ENCODE peak calls at places on chromosome 19, in five cellular contexts. C is amniotic epithelial cell, Q is AG08396, U is ascending aorta, V is kidney glomerular epithelial cell. N is an unnamed sample.

GRCh38 chr19:17332677-17333581 is 1.7 kb downstream of the ANO8 start:
- DNase-seq in C (peak), Q (peak), U (no peak), V (no peak), N (peak)

GRCh38 chr19:30144794-30145193 is 202.8 kb downstream of the URI1 start:
- DNase-seq in C (no peak), Q (no peak), U (no peak), V (no peak), N (no peak)

GRCh38 chr19:50912102-50912599 is 956 bp upstream of the KLK4 start:
- DNase-seq in C (no peak), Q (no peak), U (no peak), V (no peak), N (no peak)

GRCh38 chr19:4373601-4374441 is 26.5 kb downstream of the SH3GL1 start:
- DNase-seq in C (no peak), Q (no peak), U (peak), V (no peak), N (no peak)

GRCh38 chr19:20513179-20513934 is 52.2 kb downstream of the ZNF737 start:
- DNase-seq in C (no peak), Q (no peak), U (no peak), V (no peak), N (no peak)

GRCh38 chr19:16117594-16118033 is 5.9 kb downstream of the RAB8A start:
- DNase-seq in C (no peak), Q (no peak), U (no peak), V (no peak), N (no peak)

GRCh38 chr19:19146000-19146608 is 7.8 kb upstream of the TMEM161A start:
- DNase-seq in C (peak), Q (peak), U (peak), V (no peak), N (peak)

GRCh38 chr19:49677232-49677881 is at the start of gene PRMT1:
- DNase-seq in C (no peak), Q (peak), U (no peak), V (peak), N (no peak)

GRCh38 chr19:11247391-11247790 is 8.0 kb downstream of the ANGPTL8 start:
- DNase-seq in C (no peak), Q (no peak), U (no peak), V (no peak), N (no peak)

GRCh38 chr19:29694669-29695627 is 20.1 kb downstream of the C19orf12 start:
- DNase-seq in C (peak), Q (peak), U (peak), V (peak), N (peak)

GRCh38 chr19:32258167-32258566 is 87.2 kb upstream of the ZNF507 start:
- DNase-seq in C (no peak), Q (no peak), U (no peak), V (no peak), N (no peak)

GRCh38 chr19:37304190-37304883 is 66.6 kb upstream of the ZNF527 start:
- DNase-seq in C (no peak), Q (peak), U (no peak), V (no peak), N (no peak)

GRCh38 chr19:934197-934840 is 8.5 kb downstream of the ARID3A start:
- DNase-seq in C (no peak), Q (no peak), U (no peak), V (no peak), N (no peak)

GRCh38 chr19:50933640-50934039 is 19.2 kb downstream of the KLK5 start:
- DNase-seq in C (no peak), Q (no peak), U (no peak), V (no peak), N (no peak)

GRCh38 chr19:16442386-16443276 is 29.1 kb downstream of the EPS15L1 start:
- DNase-seq in C (no peak), Q (no peak), U (no peak), V (no peak), N (no peak)

GRCh38 chr19:2611483-2612464 is 90.7 kb downstream of the GNG7 start:
- DNase-seq in C (no peak), Q (no peak), U (no peak), V (no peak), N (no peak)

GRCh38 chr19:51799311-51799997 is 4.5 kb downstream of the FPR3 start:
- DNase-seq in C (peak), Q (peak), U (peak), V (peak), N (peak)

GRCh38 chr19:54707932-54708331 is 16.3 kb upstream of the KIR3DL3 start:
- DNase-seq in C (no peak), Q (no peak), U (no peak), V (no peak), N (no peak)

GRCh38 chr19:23762884-23763711 is 4.4 kb upstream of the ZNF681 start:
- DNase-seq in C (peak), Q (peak), U (peak), V (peak), N (peak)

GRCh38 chr19:30799854-30800755 is 427.9 kb downstream of the ZNF536 start:
- DNase-seq in C (no peak), Q (peak), U (no peak), V (peak), N (peak)

GRCh38 chr19:3275583-3276340 is 51.3 kb downstream of the CELF5 start:
- DNase-seq in C (peak), Q (peak), U (peak), V (peak), N (peak)

GRCh38 chr19:53140351-53140750 is 7.6 kb upstream of the ZNF415 start:
- DNase-seq in C (no peak), Q (no peak), U (no peak), V (no peak), N (no peak)

GRCh38 chr19:53977429-53977990 is 13.9 kb upstream of the CACNG6 start:
- DNase-seq in C (peak), Q (peak), U (peak), V (peak), N (peak)

GRCh38 chr19:29941828-29942403 is at the start of gene URI1:
- DNase-seq in C (peak), Q (peak), U (peak), V (peak), N (peak)